ENCODE peak calls at places on chromosomes 12 and 14, in seven cellular contexts. T is adipocyte, I is uterus, J is ascending aorta, E is GM23248, U is tibial artery, D is adrenal gland. W is an unnamed sample.
A peak's percentile ranks its signal among the peaks of the same experiment; 100 is the strongest.

GRCh38 chr14:54503476-54503875 is 6.2 kb upstream of the CGRRF1 start:
- DNase-seq in E (peak; percentile 73), T (peak; percentile 67), U (no peak), D (no peak), J (no peak), I (no peak), W (no peak)

GRCh38 chr12:63047146-63047545 is 103.9 kb downstream of the AVPR1A start:
- DNase-seq in D (no peak), J (no peak), U (no peak), T (no peak), I (no peak), E (no peak), W (no peak)

GRCh38 chr14:87745507-87746118 is 247.4 kb downstream of the GALC start:
- DNase-seq in U (no peak), I (no peak), D (peak; percentile 52), E (peak; percentile 69), T (peak; percentile 11), J (no peak), W (peak; percentile 43)

GRCh38 chr12:2483713-2484112 is 311.1 kb upstream of the FKBP4 start:
- DNase-seq in I (no peak), T (no peak), U (no peak), J (no peak), E (no peak), D (no peak), W (no peak)

GRCh38 chr14:96139879-96140278 is 64.8 kb upstream of the BDKRB2 start:
- DNase-seq in D (no peak), I (no peak), U (no peak), E (peak; percentile 75), T (peak; percentile 36), J (no peak), W (no peak)

GRCh38 chr14:95268350-95268749 is 51.4 kb downstream of the CLMN start:
- DNase-seq in U (no peak), J (no peak), I (no peak), D (no peak), E (no peak), T (no peak), W (no peak)

GRCh38 chr14:100677925-100678765 is 48.5 kb upstream of the DLK1 start:
- DNase-seq in J (no peak), T (peak; percentile 94), I (peak; percentile 77), E (no peak), U (peak; percentile 33), D (no peak), W (peak; percentile 93)

GRCh38 chr12:21585485-21585884 is 19.2 kb downstream of the GYS2 start:
- DNase-seq in U (no peak), E (no peak), I (no peak), D (no peak), T (no peak), J (no peak), W (no peak)

GRCh38 chr12:113831016-113831415 is 135.1 kb downstream of the RBM19 start:
- DNase-seq in T (peak; percentile 24), D (no peak), U (no peak), E (no peak), J (no peak), I (no peak), W (no peak)

GRCh38 chr12:94242871-94243270 is 94.5 kb downstream of the PLXNC1 start:
- DNase-seq in I (no peak), D (peak; percentile 43), U (no peak), T (no peak), J (no peak), E (no peak), W (no peak)

GRCh38 chr12:3697311-3697870 is 55.5 kb downstream of the CRACR2A start:
- DNase-seq in I (no peak), U (no peak), D (no peak), E (peak; percentile 21), J (no peak), T (peak; percentile 13), W (no peak)

GRCh38 chr14:83470466-83470865 is 1936.8 kb upstream of the SEL1L start:
- DNase-seq in I (no peak), D (no peak), J (no peak), T (peak; percentile 63), U (no peak), E (peak; percentile 31), W (no peak)

GRCh38 chr12:3632256-3633240 is 120.4 kb downstream of the CRACR2A start:
- DNase-seq in D (no peak), I (no peak), T (peak; percentile 14), J (no peak), E (peak; percentile 7), U (no peak), W (no peak)

GRCh38 chr12:92621833-92622232 is 81.0 kb upstream of the PLEKHG7 start:
- DNase-seq in T (peak; percentile 20), E (peak; percentile 30), I (no peak), D (no peak), U (no peak), J (no peak), W (no peak)

GRCh38 chr12:92621312-92621711 is 81.5 kb upstream of the PLEKHG7 start:
- DNase-seq in U (no peak), J (no peak), E (no peak), T (no peak), D (no peak), I (no peak), W (no peak)

GRCh38 chr12:92623386-92623785 is 79.4 kb upstream of the PLEKHG7 start:
- DNase-seq in D (no peak), E (no peak), T (no peak), I (no peak), J (no peak), U (no peak), W (no peak)

GRCh38 chr12:92619026-92619425 is 83.8 kb upstream of the PLEKHG7 start:
- DNase-seq in T (no peak), E (no peak), D (no peak), U (no peak), I (no peak), J (no peak), W (no peak)

GRCh38 chr12:92619730-92620684 is 82.8 kb upstream of the PLEKHG7 start:
- DNase-seq in E (peak; percentile 37), U (no peak), D (no peak), T (peak; percentile 31), J (no peak), I (no peak), W (no peak)
- H3K4me1 ChIP-seq in E (peaks cover 41% of the 10 kb centered on the region), U (no peaks in the 10 kb centered on the region), D (peaks cover 6% of the 10 kb centered on the region), T (peaks cover 16% of the 10 kb centered on the region), J (no peaks in the 10 kb centered on the region), I (no peaks in the 10 kb centered on the region), W (no peaks in the 10 kb centered on the region)

DNA sequence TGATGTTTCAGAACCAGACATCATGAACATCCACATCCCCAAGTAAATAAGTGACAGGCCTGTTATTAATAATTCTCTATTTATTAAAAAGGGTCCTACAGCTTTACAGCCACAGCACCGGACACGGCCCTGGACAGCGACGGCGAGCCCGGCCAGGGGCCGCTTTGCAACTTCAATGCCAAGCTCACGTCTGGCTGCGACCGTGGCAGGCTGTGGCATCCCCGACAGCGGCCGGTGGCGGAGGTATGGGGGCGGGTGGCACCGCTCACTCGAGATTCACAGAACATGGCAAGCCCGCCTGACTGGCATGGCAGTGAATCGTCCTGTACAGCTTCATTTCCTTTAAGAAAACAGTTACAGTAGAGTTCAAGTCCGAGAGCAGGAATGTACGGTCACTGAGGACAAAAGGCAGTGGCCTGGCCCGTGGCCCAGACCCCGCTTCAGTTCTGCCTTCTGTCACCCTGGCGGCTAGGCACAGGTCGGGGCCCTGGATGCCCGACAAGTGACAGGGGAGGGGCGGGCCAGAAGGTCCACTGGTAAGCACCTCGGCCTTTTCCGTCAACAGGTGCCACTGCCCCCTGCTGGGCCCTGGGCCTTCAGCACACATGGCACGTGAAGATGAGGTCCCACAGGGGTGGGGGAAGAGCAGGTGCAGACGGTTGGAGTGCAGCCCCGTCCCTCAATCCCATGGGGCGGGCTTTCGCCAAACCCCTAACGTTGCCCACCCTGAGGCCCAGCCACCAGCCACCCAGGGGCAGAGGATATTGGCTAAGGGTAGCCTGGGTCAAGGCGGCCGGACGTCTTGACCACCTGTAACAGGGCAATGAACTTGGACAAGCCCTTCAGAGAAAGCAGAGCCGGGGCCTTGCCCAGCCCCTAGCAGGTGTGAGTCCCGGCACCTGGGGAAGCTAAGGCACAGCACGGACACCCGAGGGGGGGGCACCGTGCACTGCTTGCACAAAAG is 30.3 kb downstream of the HIP1R start:
- DNase-seq in D (peak; percentile 51), T (no peak), J (no peak), I (no peak), U (no peak), E (peak; percentile 38), W (peak; percentile 71)
- H3K4me3 ChIP-seq in D (no peak overlapping the region), T (no peak overlapping the region), J (no peak overlapping the region), I (no peak overlapping the region), U (no peak overlapping the region), E (no peak overlapping the region), W (no peak overlapping the region)

GRCh38 chr12:126087692-126088091 is 1022.5 kb downstream of the AACS start:
- DNase-seq in D (no peak), J (no peak), E (no peak), I (no peak), T (no peak), U (no peak), W (no peak)

GRCh38 chr12:126086242-126086641 is 1021.0 kb downstream of the AACS start:
- DNase-seq in D (no peak), J (no peak), U (no peak), T (no peak), I (no peak), E (no peak), W (no peak)

GRCh38 chr12:126084480-126084879 is 1019.2 kb downstream of the AACS start:
- DNase-seq in D (no peak), E (no peak), U (no peak), J (no peak), I (no peak), T (no peak), W (no peak)

DNA sequence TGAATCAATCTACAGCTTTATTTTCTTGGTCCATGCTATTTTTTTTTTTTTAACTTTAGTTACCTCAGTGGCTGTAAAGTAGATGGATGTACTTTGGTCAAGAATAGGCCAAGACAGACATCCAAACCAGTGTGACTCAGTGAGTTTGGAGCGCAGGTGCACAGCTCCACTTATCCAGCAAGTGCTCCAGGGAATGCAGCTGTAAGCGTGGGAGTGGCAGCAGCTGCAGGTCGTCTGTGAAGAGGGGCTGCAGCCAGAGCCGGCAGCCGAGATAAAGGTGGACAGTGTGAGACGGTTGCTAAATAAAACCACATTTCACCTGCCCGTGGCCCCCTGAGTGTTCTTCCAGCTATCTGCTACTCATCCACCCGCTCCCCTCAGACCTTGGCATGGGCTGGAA is 1018.7 kb downstream of the AACS start:
- DNase-seq in I (no peak), T (no peak), E (no peak), J (no peak), U (no peak), D (no peak), W (no peak)
- H3K4me1 ChIP-seq in I (no peaks in the 10 kb centered on the region), T (no peaks in the 10 kb centered on the region), E (no peaks in the 10 kb centered on the region), J (no peaks in the 10 kb centered on the region), U (no peaks in the 10 kb centered on the region), D (no peaks in the 10 kb centered on the region), W (no peaks in the 10 kb centered on the region)

DNA sequence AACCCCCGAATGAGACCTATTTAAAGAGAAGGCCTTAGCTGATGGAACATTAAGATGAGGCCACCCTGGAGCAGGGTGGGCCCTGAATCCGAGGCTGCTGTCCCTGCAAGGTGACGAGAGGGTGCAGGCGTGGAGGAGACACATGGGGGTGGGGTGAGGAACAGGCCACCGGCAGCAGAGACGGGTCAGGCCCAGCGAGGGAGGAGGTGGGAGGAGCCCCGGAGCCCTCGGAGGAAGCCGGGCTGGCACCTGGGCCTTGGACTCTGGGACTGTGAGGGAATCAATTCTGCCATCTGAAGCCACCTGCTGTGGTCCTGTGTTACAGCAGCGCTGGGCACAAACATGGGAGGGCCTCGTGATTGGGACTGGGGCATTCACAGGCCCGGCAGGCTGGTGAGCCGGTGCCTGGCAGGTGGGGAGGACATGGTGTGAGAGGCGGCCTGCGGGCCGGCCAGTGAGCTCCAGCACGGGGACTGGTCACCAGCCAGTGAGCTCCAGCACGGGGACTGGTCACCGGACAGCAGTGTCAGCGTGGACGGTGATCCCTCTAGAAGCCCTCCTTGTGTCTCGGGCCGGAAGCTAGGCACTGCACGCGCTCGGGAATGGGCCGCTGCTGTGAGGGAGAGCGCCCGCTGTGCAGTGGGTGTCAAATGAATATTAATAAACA is 46.7 kb downstream of the NOC4L start:
- DNase-seq in T (no peak), U (no peak), D (no peak), E (no peak), I (no peak), J (no peak), W (no peak)
- H3K4me3 ChIP-seq in T (no peak overlapping the region), U (no peak overlapping the region), D (no peak overlapping the region), E (no peak overlapping the region), I (no peak overlapping the region), J (no peak overlapping the region), W (no peak overlapping the region)

W was measured in right cardiac atrium.